ENCODE peak calls at places on chromosomes 3 and 15, in nine cellular contexts. E is CD4-positive, alpha-beta T cell; L is heart right ventricle; F is effector memory CD4-positive, alpha-beta T cell; U is breast epithelium; B is esophagus muscularis mucosa; J is psoas muscle; G is neural progenitor cell; R is tibial nerve. Z is an unnamed sample. For H3K27me3, the result is how much of the 10 kb centered on the place peaks cover.

GRCh38 chr15:82951472-82952155 is 906 bp downstream of the HOMER2 start:
- DNase-seq in E (no peak), L (no peak), F (no peak), U (no peak), B (no peak), J (no peak), G (no peak), R (no peak), Z (no peak)

GRCh38 chr3:150798122-150798618 is 35.2 kb upstream of the SIAH2 start:
- DNase-seq in E (no peak), L (no peak), F (no peak), U (no peak), B (peak), J (no peak), G (peak), R (peak), Z (no peak)

GRCh38 chr3:40476478-40477470 is at the start of gene ZNF619:
- DNase-seq in E (peak), L (peak), F (peak), U (peak), B (peak), J (peak), G (peak), R (peak), Z (peak)

GRCh38 chr15:85579011-85579701 is 198.8 kb downstream of the AKAP13 start:
- DNase-seq in E (no peak), L (peak), F (no peak), U (no peak), B (no peak), J (no peak), G (no peak), R (peak), Z (no peak)

GRCh38 chr3:184656991-184657669 is 54.7 kb downstream of the MAGEF1 start:
- DNase-seq in E (no peak), L (no peak), F (no peak), U (peak), B (no peak), J (no peak), G (no peak), R (no peak), Z (no peak)

GRCh38 chr15:69820819-69821218 is 276.9 kb downstream of the TLE3 start:
- DNase-seq in E (no peak), L (no peak), F (no peak), U (no peak), B (no peak), J (no peak), G (peak), R (no peak), Z (no peak)

GRCh38 chr3:53808496-53808895 is 37.7 kb downstream of the CHDH start:
- DNase-seq in E (no peak), L (no peak), F (no peak), U (no peak), B (no peak), J (no peak), G (no peak), R (no peak), Z (no peak)

GRCh38 chr3:14652-15051 is 181.9 kb upstream of the CHL1 start:
- DNase-seq in E (no peak), L (no peak), F (no peak), U (no peak), B (no peak), J (no peak), G (no peak), R (no peak), Z (no peak)

GRCh38 chr15:76327191-76328105 is 9.1 kb upstream of the ISL2 start:
- DNase-seq in E (no peak), L (no peak), F (no peak), U (no peak), B (no peak), J (no peak), G (no peak), R (no peak), Z (no peak)

GRCh38 chr3:52890735-52891134 is 6.6 kb downstream of the STIMATE start:
- DNase-seq in E (no peak), L (no peak), F (no peak), U (no peak), B (no peak), J (no peak), G (no peak), R (no peak), Z (no peak)

GRCh38 chr15:101466188-101466587 is 23.3 kb downstream of the PCSK6 start:
- DNase-seq in E (no peak), L (no peak), F (no peak), U (no peak), B (no peak), J (no peak), G (no peak), R (no peak), Z (no peak)

GRCh38 chr3:134793562-134793961 is 1.5 kb upstream of the EPHB1 start:
- DNase-seq in E (no peak), L (no peak), F (no peak), U (no peak), B (no peak), J (no peak), G (no peak), R (no peak), Z (no peak)
- H3K27me3 ChIP-seq in E (under half), L (under half), F (under half), U (under half), B (under half), J (under half), G (half or more), R (under half), Z (under half)

GRCh38 chr15:29568840-29569532 is 253.3 kb downstream of the TJP1 start:
- DNase-seq in E (no peak), L (no peak), F (no peak), U (no peak), B (peak), J (no peak), G (peak), R (no peak), Z (no peak)
- H3K27me3 ChIP-seq in E (half or more), L (half or more), F (under half), U (half or more), B (under half), J (under half), G (half or more), R (under half), Z (under half)

GRCh38 chr3:10518506-10519150 is 13.2 kb upstream of the ATP2B2 start:
- DNase-seq in E (peak), L (peak), F (no peak), U (no peak), B (no peak), J (peak), G (no peak), R (no peak), Z (no peak)

GRCh38 chr3:10517616-10518015 is 12.2 kb upstream of the ATP2B2 start:
- DNase-seq in E (peak), L (no peak), F (no peak), U (no peak), B (no peak), J (no peak), G (no peak), R (no peak), Z (no peak)

GRCh38 chr3:10515884-10516495 is 10.6 kb upstream of the ATP2B2 start:
- DNase-seq in E (peak), L (no peak), F (no peak), U (no peak), B (no peak), J (no peak), G (peak), R (no peak), Z (no peak)

GRCh38 chr3:10515396-10515795 is 10.0 kb upstream of the ATP2B2 start:
- DNase-seq in E (peak), L (no peak), F (no peak), U (no peak), B (no peak), J (no peak), G (no peak), R (no peak), Z (no peak)

DNA sequence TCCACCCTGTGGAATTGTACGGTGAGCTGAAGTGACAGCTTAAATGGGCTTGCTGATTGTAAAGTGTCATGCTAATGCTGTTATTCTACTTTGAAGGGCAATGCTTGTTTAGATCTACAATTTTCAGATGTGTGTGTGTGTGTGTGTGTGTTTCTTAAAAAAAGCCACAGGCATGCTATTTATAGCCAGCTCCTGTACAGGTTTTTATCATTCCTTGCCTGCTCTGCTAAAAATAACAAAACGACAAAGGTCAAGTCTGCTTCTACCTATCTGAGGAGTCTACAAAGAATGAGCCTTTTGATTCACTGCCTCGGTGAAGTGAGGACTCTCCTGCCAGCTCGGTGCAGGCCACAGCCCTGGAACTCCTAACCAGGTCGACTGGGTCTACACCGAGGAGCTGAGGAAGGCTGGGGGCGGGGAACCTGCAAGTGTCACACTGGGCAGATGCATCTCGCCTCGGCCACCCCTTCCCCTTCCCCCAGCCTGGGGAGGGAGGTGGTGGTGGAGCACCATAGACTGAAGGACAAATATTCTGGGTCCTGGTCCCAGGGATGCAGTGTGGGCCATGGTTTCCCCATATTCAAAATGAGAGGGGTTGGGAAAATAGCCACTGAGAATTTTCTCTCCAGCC is 11.6 kb upstream of the ATP2B2 start:
- DNase-seq in E (peak), L (no peak), F (no peak), U (no peak), B (no peak), J (no peak), G (no peak), R (no peak), Z (no peak)
- H3K27me3 ChIP-seq in E (under half), L (under half), F (under half), U (under half), B (under half), J (under half), G (under half), R (under half), Z (under half)

GRCh38 chr3:134755821-134756220 is 39.2 kb upstream of the EPHB1 start:
- DNase-seq in E (no peak), L (no peak), F (no peak), U (no peak), B (peak), J (no peak), G (no peak), R (no peak), Z (no peak)
- H3K27me3 ChIP-seq in E (under half), L (under half), F (under half), U (under half), B (under half), J (under half), G (under half), R (under half), Z (under half)

GRCh38 chr3:45582407-45582806 is 12.1 kb upstream of the LIMD1 start:
- DNase-seq in E (no peak), L (no peak), F (no peak), U (no peak), B (no peak), J (no peak), G (no peak), R (no peak), Z (no peak)
- H3K27me3 ChIP-seq in E (under half), L (under half), F (under half), U (under half), B (under half), J (under half), G (under half), R (under half), Z (under half)

GRCh38 chr3:30631237-30631961 is 25.0 kb downstream of the TGFBR2 start:
- DNase-seq in E (no peak), L (no peak), F (peak), U (no peak), B (no peak), J (no peak), G (no peak), R (no peak), Z (no peak)
- H3K27me3 ChIP-seq in E (under half), L (under half), F (under half), U (under half), B (under half), J (under half), G (under half), R (under half), Z (under half)

DNA sequence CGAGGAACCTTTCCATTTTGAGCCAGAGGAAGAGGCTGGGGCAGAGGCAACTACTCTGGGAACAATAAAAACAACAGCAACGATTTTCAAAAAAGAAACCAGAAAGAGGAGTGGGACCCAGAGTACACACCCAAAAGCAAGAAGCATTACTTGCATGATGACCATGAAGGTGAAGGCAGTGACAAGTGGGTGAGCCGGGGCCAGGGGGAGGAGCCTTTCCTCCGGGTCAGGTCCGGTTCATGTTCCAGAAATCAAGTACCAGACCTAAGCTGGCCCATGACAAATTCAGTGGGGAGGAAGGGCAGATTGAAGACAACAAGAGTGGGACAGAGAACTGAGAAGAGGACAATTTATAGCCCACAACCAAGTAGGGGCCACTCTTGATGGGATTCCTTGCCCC is 77.2 kb upstream of the STT3B start:
- DNase-seq in E (no peak), L (no peak), F (no peak), U (no peak), B (no peak), J (no peak), G (no peak), R (no peak), Z (no peak)
- H3K27me3 ChIP-seq in E (under half), L (under half), F (under half), U (under half), B (under half), J (under half), G (under half), R (under half), Z (under half)

DNA sequence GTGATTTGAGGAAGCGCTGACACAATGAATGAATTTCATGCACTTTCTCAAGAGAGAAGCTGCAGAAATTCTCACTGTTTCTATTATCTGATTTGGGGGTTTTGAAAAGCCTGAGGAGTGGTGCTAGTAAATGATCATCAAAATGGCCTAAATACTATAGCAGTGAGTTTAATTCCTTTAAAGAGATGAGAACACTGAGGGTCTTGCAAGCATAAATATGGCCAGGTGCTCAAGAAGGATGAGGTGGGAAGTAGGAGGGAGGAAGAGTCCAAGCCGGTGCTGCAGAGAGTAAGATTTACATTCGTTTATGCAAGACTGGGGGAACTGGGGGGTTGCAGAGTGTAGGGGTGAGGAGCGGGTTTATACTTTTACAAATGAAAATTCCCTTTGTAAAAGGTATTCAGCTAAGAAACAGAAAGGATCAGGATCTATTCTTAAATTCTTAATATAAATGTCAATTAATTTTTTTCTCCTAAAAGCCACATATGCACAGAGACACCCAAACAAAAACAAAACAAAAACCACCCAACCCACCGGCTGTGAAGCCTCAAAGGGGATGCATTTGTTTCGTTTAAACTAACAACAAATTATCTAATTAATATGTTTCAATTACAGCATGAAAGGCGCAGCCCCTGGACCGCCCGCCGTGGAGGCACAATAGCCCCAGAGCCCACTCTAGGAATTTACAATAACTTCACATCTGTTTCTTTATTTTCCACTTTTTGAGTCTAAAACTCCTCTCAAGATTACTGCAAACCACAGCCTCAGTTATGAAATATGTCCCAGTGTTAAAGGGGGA is 5.7 kb downstream of the FOXB1 start:
- DNase-seq in E (no peak), L (no peak), F (no peak), U (no peak), B (peak), J (no peak), G (peak), R (no peak), Z (no peak)
- H3K27me3 ChIP-seq in E (half or more), L (half or more), F (half or more), U (half or more), B (under half), J (under half), G (under half), R (under half), Z (under half)

GRCh38 chr3:70712449-70713082 is 400.1 kb upstream of the MDFIC2 start:
- DNase-seq in E (no peak), L (no peak), F (no peak), U (no peak), B (no peak), J (no peak), G (no peak), R (no peak), Z (no peak)
- H3K27me3 ChIP-seq in E (under half), L (under half), F (under half), U (under half), B (under half), J (under half), G (under half), R (under half), Z (under half)